ENCODE peak calls at places on chromosomes 3 and 15, in six cellular contexts. P, Q, R, C, A and Y are unnamed samples.

GRCh38 chr3:134976948-134977347 is 181.9 kb downstream of the EPHB1 start:
- DNase-seq in P (no peak), Q (no peak), R (no peak), C (no peak), A (no peak), Y (no peak)

GRCh38 chr3:78604328-78604727 is 1163.5 kb downstream of the ROBO1 start:
- DNase-seq in P (no peak), Q (peak), R (no peak), C (no peak), A (no peak), Y (peak)

GRCh38 chr15:20349774-20350498 is 191.7 kb downstream of the GOLGA6L6 start:
- DNase-seq in P (no peak), Q (no peak), R (no peak), C (no peak), A (no peak), Y (no peak)

GRCh38 chr15:49876401-49877038 is 242.5 kb downstream of the ATP8B4 start:
- DNase-seq in P (no peak), Q (no peak), R (peak), C (no peak), A (no peak), Y (peak)

GRCh38 chr3:63900459-63900858 is 11.7 kb downstream of the SCAANT1 start:
- DNase-seq in P (peak), Q (peak), R (peak), C (no peak), A (no peak), Y (no peak)

GRCh38 chr15:89139613-89140499 is 51.6 kb downstream of the ABHD2 start:
- DNase-seq in P (peak), Q (peak), R (no peak), C (no peak), A (no peak), Y (peak)

GRCh38 chr15:73153024-73153423 is 100.8 kb downstream of the NEO1 start:
- DNase-seq in P (no peak), Q (no peak), R (no peak), C (no peak), A (no peak), Y (no peak)

GRCh38 chr3:72694398-72694797 is 153.8 kb downstream of the SHQ1 start:
- DNase-seq in P (no peak), Q (peak), R (no peak), C (no peak), A (no peak), Y (no peak)

GRCh38 chr3:102206506-102207145 is 228.2 kb upstream of the ZPLD1 start:
- DNase-seq in P (no peak), Q (peak), R (no peak), C (peak), A (no peak), Y (no peak)

GRCh38 chr15:50126072-50126471 is 7.0 kb upstream of the ATP8B4 start:
- DNase-seq in P (no peak), Q (no peak), R (no peak), C (no peak), A (no peak), Y (no peak)

GRCh38 chr15:95520511-95520910 is 810.0 kb upstream of the NR2F2 start:
- DNase-seq in P (no peak), Q (no peak), R (no peak), C (no peak), A (no peak), Y (no peak)

GRCh38 chr3:46736006-46736872 is 18.6 kb upstream of the PRSS50 start:
- DNase-seq in P (no peak), Q (no peak), R (no peak), C (no peak), A (no peak), Y (no peak)

GRCh38 chr3:43106293-43106628 is 382 bp upstream of the POMGNT2 start:
- DNase-seq in P (no peak), Q (no peak), R (no peak), C (no peak), A (no peak), Y (no peak)

GRCh38 chr3:73709712-73710111 is 85.0 kb upstream of the PDZRN3 start:
- DNase-seq in P (no peak), Q (no peak), R (no peak), C (no peak), A (no peak), Y (no peak)

GRCh38 chr15:70182858-70183695 is 85.4 kb upstream of the TLE3 start:
- DNase-seq in P (no peak), Q (no peak), R (no peak), C (no peak), A (no peak), Y (no peak)

GRCh38 chr3:123281929-123282328 is 80.2 kb downstream of the SEC22A start:
- DNase-seq in P (no peak), Q (no peak), R (no peak), C (no peak), A (no peak), Y (no peak)

GRCh38 chr3:99866167-99866810 is 48.6 kb downstream of the CMSS1 start:
- DNase-seq in P (no peak), Q (peak), R (no peak), C (peak), A (no peak), Y (no peak)

GRCh38 chr15:79171320-79172031 is 80.9 kb upstream of the RASGRF1 start:
- DNase-seq in P (peak), Q (no peak), R (no peak), C (no peak), A (no peak), Y (no peak)

GRCh38 chr3:52820741-52821140 is 9.7 kb downstream of the ITIH4 start:
- DNase-seq in P (peak), Q (peak), R (peak), C (no peak), A (no peak), Y (peak)

GRCh38 chr3:38996193-38996592 is 55.6 kb downstream of the SCN11A start:
- DNase-seq in P (no peak), Q (no peak), R (no peak), C (no peak), A (no peak), Y (no peak)

GRCh38 chr3:120908803-120909601 is 997 bp downstream of the STXBP5L start:
- DNase-seq in P (no peak), Q (no peak), R (no peak), C (no peak), A (no peak), Y (no peak)

GRCh38 chr3:30098656-30099454 is 507.5 kb upstream of the TGFBR2 start:
- DNase-seq in P (no peak), Q (peak), R (no peak), C (no peak), A (no peak), Y (peak)

GRCh38 chr3:149415484-149415883 is 38.0 kb upstream of the TM4SF1 start:
- DNase-seq in P (no peak), Q (no peak), R (no peak), C (no peak), A (no peak), Y (no peak)

GRCh38 chr15:79004336-79004735 is 59.5 kb upstream of the CTSH start:
- DNase-seq in P (no peak), Q (peak), R (no peak), C (no peak), A (no peak), Y (no peak)

GRCh38 chr3:172511783-172512357 is 11.4 kb downstream of the TNFSF10 start:
- DNase-seq in P (no peak), Q (no peak), R (no peak), C (no peak), A (no peak), Y (no peak)

GRCh38 chr3:197487911-197488391 is 67.8 kb downstream of the BDH1 start:
- DNase-seq in P (peak), Q (peak), R (no peak), C (peak), A (no peak), Y (no peak)

GRCh38 chr3:107124885-107125284 is 252.4 kb upstream of the CCDC54 start:
- DNase-seq in P (peak), Q (peak), R (no peak), C (no peak), A (no peak), Y (no peak)

DNA sequence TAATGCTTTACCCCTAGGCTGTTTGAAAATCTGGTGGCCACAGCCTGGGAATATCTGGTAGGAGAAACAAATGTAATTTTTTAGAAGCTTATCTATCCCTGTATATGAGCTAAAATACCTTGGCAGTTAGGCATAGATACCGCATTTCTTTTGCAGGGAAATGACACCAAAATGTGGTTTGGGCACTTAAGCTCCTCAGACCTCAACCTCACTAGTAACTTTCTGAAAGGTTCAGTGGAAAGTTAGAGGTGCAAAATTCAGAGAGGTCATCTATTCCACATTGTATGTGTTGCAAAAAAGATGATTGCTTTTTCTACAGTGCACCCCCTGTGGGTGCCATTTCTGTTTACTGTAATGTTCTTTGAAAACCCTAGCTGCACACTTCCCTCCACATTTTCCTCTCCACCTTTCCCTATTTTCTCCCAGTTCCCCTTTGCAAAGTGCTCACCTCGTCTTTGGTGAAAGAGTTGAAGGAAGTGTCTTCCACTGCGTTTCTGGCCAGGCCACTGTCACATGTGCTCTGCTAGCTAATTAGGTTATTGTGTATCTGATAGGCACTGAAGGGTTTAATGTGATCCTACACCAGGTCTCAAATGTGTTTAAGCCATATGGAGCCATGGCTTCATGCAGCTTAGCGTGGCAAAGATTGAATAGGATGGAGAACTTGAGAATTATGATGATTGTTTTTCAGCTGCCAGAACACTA is 1.3 kb downstream of the SACM1L start:
- DNase-seq in P (peak), Q (no peak), R (no peak), C (no peak), A (no peak), Y (peak)
- TF ChIP-seq CTCF in P (no peak), Q (peak), R (no peak), C (peak), A (no peak), Y (no peak)

DNA sequence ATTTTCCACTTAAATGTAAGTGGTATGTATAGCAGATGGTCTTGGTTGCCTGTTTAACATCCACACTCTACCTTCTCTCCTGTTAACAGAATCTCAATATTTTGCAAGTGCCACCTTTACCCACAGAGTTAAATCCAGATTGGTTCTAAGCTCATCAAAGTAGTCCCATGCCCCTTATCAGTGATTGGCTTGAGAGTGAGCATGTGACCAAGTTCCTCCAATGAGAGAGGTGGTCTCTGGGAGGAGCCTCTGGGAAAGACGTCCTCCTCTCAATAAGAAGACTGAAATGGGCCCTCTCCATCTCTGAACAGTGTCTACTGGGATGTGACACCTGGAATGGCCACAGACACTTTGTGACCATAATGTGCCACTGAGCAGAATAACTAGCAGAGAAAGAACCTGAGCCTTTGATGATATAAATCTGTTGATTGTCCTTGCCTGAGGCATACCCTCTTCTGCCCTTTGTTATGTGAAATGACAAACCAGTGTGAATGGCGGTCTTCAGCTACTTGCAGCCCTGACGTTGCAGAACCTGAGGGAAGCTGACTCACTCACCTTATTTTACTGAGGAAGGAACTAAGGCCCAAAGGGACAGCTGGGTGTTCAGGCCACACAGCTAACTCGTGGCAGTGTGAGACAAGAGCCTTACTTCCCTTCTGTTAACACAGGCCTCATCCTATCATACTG is 42.4 kb upstream of the LARS2 start:
- DNase-seq in P (no peak), Q (no peak), R (no peak), C (no peak), A (no peak), Y (no peak)
- TF ChIP-seq CTCF in P (no peak), Q (no peak), R (no peak), C (no peak), A (no peak), Y (no peak)

GRCh38 chr15:101050647-101051290 is 131.6 kb downstream of the LRRK1 start:
- DNase-seq in P (peak), Q (no peak), R (no peak), C (no peak), A (no peak), Y (no peak)
- TF ChIP-seq CTCF in P (no peak), Q (no peak), R (no peak), C (no peak), A (no peak), Y (no peak)

GRCh38 chr3:155978324-155978723 is 107.9 kb downstream of the GMPS start:
- DNase-seq in P (no peak), Q (no peak), R (no peak), C (no peak), A (no peak), Y (no peak)
- TF ChIP-seq CTCF in P (peak), Q (peak), R (no peak), C (peak), A (no peak), Y (peak)

DNA sequence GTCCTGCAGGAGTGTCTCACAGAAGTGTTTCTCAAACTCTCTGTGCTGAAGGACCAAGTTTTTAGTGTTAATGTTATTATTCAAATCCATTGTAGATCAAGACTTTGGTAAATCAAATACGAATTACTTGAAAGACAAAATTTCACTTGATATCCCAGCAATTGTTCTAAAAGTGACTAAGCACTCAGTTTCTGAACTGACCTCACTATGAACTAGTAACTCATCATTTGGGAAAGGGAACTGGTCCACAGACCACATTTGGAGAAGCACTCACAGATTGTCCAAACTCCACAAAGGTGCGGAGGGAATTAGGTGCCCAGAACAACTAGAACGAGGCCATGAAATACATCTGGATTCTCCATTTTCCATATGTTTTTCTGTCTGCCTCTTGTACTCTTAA is 25.6 kb downstream of the FAM43A start:
- DNase-seq in P (no peak), Q (no peak), R (no peak), C (no peak), A (no peak), Y (no peak)
- TF ChIP-seq CTCF in P (no peak), Q (no peak), R (no peak), C (no peak), A (no peak), Y (no peak)

DNA sequence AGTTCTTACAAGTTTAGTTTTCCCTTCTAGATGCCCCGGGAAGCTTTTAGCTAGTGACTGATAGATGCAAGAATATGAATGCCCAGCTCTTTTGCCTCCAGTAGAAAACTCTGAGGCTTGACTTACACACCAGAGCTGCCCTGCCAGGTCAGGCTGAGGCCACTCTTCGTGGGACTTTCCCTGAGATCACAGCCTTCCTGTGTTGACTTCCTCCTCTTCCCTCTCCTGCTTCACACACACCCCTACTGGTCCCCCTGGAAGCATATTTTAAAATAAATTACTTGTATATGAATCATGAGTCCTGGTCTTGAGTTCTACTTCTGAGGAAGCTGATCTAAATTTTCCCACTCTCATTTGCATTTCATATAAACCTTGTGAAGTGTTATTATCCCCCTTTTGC is 413.7 kb downstream of the PDCD6IP start:
- DNase-seq in P (no peak), Q (peak), R (no peak), C (no peak), A (no peak), Y (no peak)
- TF ChIP-seq CTCF in P (no peak), Q (no peak), R (no peak), C (no peak), A (no peak), Y (no peak)

GRCh38 chr3:40505599-40506462 is at the start of gene ZNF620:
- DNase-seq in P (peak), Q (peak), R (peak), C (no peak), A (no peak), Y (peak)
- TF ChIP-seq CTCF in P (peak), Q (peak), R (no peak), C (peak), A (no peak), Y (peak)